ENCODE peak calls at places on chromosomes 6 and 20, in ten cellular contexts. B is GM12891, T is NB4, G is thyroid gland, I is esophagus muscularis mucosa, J is ovary, S is IMR-90, A is gastrocnemius medialis, C is esophagus squamous epithelium, K is adrenal gland. F is an unnamed sample.

GRCh38 chr6:162108041-162108440 is 619.5 kb downstream of the PRKN start:
- DNase-seq in A (no peak), I (no peak), J (no peak), C (no peak), S (no peak), G (no peak), K (no peak), T (no peak), B (no peak), F (no peak)

GRCh38 chr6:47780510-47781356 is 1.1 kb upstream of the OPN5 start:
- DNase-seq in I (no peak), K (peak), A (no peak), J (no peak), C (no peak), T (peak), S (peak), G (peak), B (no peak), F (no peak)

GRCh38 chr20:44085616-44086434 is 101.2 kb downstream of the JPH2 start:
- DNase-seq in B (no peak), G (no peak), K (no peak), J (no peak), T (no peak), I (no peak), S (no peak), C (no peak), A (no peak), F (no peak)

GRCh38 chr6:37624606-37625574 is 72.8 kb downstream of the MDGA1 start:
- DNase-seq in I (no peak), C (no peak), S (no peak), K (peak), J (peak), T (no peak), A (no peak), G (peak), B (no peak), F (peak)

GRCh38 chr6:17485181-17485580 is 91.8 kb downstream of the CAP2 start:
- DNase-seq in J (no peak), A (no peak), B (no peak), I (peak), S (no peak), K (no peak), C (no peak), T (no peak), G (no peak), F (no peak)

GRCh38 chr6:53322188-53323029 is 26.3 kb downstream of the ELOVL5 start:
- DNase-seq in K (no peak), C (no peak), G (no peak), T (peak), A (no peak), B (no peak), S (peak), J (no peak), I (no peak), F (no peak)

GRCh38 chr6:14549319-14549770 is 431.8 kb downstream of the CD83 start:
- DNase-seq in T (no peak), C (no peak), A (no peak), S (no peak), G (no peak), K (no peak), I (no peak), B (no peak), J (no peak), F (no peak)

GRCh38 chr20:53571555-53572286 is 21.9 kb downstream of the ZNF217 start:
- DNase-seq in C (no peak), A (no peak), G (no peak), I (no peak), S (no peak), J (no peak), K (no peak), B (no peak), T (no peak), F (no peak)

GRCh38 chr20:17555106-17555505 is 14.8 kb upstream of the DSTN start:
- DNase-seq in A (no peak), B (no peak), K (no peak), I (no peak), C (no peak), S (no peak), J (no peak), T (no peak), G (no peak), F (no peak)

GRCh38 chr6:132673376-132674094 is 14.6 kb upstream of the TAAR1 start:
- DNase-seq in A (no peak), J (no peak), I (no peak), B (no peak), G (no peak), T (peak), K (no peak), C (no peak), S (no peak), F (no peak)

GRCh38 chr20:40710608-40711007 is 21.6 kb upstream of the MAFB start:
- DNase-seq in K (no peak), B (no peak), S (no peak), J (no peak), A (no peak), T (no peak), C (no peak), I (no peak), G (no peak), F (no peak)

GRCh38 chr6:41770381-41771057 is 9.2 kb downstream of the FRS3 start:
- DNase-seq in C (no peak), K (no peak), J (no peak), G (no peak), S (no peak), T (no peak), B (no peak), A (no peak), I (no peak), F (no peak)

GRCh38 chr6:36018339-36018738 is 6.1 kb downstream of the SLC26A8 start:
- DNase-seq in T (peak), C (no peak), G (no peak), K (no peak), J (no peak), B (no peak), A (no peak), S (no peak), I (no peak), F (no peak)

GRCh38 chr6:16403831-16404230 is 165.4 kb downstream of the GMPR start:
- DNase-seq in T (no peak), C (no peak), A (no peak), G (no peak), B (no peak), S (peak), I (no peak), K (no peak), J (no peak), F (no peak)

GRCh38 chr6:39143238-39143930 is 28.4 kb upstream of the SAYSD1 start:
- DNase-seq in K (no peak), C (no peak), B (no peak), G (no peak), T (no peak), I (no peak), J (no peak), S (no peak), A (no peak), F (no peak)

GRCh38 chr6:75693534-75693933 is 55.5 kb upstream of the MYO6 start:
- DNase-seq in J (no peak), I (no peak), B (no peak), S (peak), K (no peak), T (peak), A (no peak), C (no peak), G (no peak), F (no peak)

GRCh38 chr6:102114402-102114801 is 720.9 kb downstream of the GRIK2 start:
- DNase-seq in I (no peak), S (no peak), B (peak), A (no peak), J (no peak), G (no peak), T (peak), K (no peak), C (no peak), F (no peak)

GRCh38 chr6:101597711-101598110 is 204.2 kb downstream of the GRIK2 start:
- DNase-seq in G (no peak), A (no peak), B (no peak), I (no peak), C (no peak), S (peak), T (no peak), J (no peak), K (no peak), F (no peak)

GRCh38 chr20:54199721-54200176 is 8.1 kb upstream of the PFDN4 start:
- DNase-seq in T (peak), B (peak), C (no peak), A (peak), I (peak), G (peak), K (peak), S (peak), J (peak), F (peak)

GRCh38 chr6:106963544-106963943 is 11.0 kb downstream of the CD24 start:
- DNase-seq in K (no peak), S (no peak), I (no peak), A (no peak), G (peak), T (no peak), B (no peak), J (no peak), C (no peak), F (no peak)

DNA sequence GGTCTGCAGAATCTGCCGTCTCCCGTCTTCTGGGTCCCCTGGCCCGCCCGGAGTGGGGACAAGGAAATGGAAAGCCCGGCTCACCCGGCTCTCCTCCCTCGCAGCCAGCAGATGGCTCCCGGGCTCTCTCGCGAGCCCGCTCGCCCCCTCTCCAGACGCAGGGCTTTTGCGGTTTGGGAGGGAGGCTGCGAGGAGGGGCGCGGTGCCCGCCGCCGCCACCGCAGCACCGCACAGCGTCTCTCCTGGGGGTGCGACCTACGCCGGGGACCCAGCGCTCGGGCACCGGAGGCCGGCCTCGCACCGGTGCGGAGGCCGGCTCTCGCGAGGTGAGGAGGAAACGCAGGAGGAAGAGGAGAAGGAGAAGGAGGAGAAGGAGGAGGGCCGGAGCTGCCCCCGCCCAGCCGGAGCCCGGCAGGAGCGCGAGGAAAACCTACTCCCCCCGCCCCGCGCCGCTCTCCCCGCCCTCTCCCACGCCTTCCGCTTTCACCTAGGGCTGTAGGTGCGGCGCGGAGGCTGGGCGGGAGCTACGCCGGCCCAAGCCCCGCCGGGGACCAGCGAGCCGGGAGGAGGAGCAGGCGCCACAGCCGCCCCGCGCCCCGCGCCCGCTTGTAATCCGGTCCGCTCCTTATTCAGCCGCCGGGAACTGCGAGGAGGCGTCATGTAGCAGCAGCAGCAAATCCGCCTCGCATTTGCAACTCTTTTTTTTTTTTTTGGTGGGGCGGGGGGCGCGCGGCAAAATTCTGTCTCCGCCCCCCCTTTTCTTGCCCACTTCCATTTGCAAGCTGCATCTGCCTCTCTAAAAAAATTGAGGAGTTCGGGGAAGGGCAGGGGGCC is at the start of gene CARMIL1:
- DNase-seq in S (peak), T (peak), G (peak), C (no peak), I (no peak), J (peak), A (peak), B (peak), K (peak), F (peak)
- TF ChIP-seq POLR2A in S (no peak), T (no peak), G (no peak), C (no peak), I (no peak), J (no peak), A (no peak), B (no peak), K (peak), F (peak)

DNA sequence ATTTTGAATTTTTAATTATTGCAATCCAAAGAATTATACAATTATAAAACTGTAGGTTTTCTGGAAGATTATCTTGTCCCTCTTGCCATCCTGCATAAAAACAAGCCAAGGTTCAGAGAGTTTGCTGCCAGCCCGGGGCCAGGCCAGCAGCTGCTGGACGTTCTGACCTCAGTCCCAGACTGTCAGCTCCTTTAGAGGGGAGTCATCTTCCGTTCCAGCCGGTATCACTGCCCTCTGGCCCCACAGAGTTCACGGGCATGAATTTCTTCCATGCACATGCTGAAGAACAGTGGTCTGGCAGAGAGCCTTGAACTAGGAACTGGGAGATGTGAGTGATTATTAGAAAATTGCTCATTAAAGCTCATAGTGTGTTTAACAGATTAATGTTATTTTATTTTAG is 130.4 kb upstream of the QKI start:
- DNase-seq in A (no peak), K (peak), S (no peak), C (no peak), G (no peak), T (no peak), J (no peak), I (no peak), B (no peak), F (peak)
- TF ChIP-seq POLR2A in A (no peak), K (no peak), S (no peak), C (no peak), G (no peak), T (no peak), J (no peak), I (no peak), B (no peak), F (no peak)

GRCh38 chr6:26157150-26157837 is 70.1 kb downstream of the HFE start:
- DNase-seq in J (peak), K (peak), T (peak), S (peak), I (peak), G (peak), C (no peak), B (peak), A (no peak), F (peak)

GRCh38 chr6:26155066-26155925 is 68.1 kb downstream of the HFE start:
- DNase-seq in C (no peak), G (peak), J (peak), T (peak), K (peak), A (no peak), I (no peak), B (no peak), S (no peak), F (no peak)

GRCh38 chr6:26157838-26158580 is 70.8 kb downstream of the HFE start:
- DNase-seq in G (peak), B (peak), T (peak), J (peak), K (peak), A (peak), S (peak), I (peak), C (peak), F (peak)

GRCh38 chr6:26156105-26156849 is 69.0 kb downstream of the HFE start:
- DNase-seq in J (peak), K (peak), I (peak), A (peak), C (peak), G (peak), S (peak), T (peak), B (peak), F (peak)

DNA sequence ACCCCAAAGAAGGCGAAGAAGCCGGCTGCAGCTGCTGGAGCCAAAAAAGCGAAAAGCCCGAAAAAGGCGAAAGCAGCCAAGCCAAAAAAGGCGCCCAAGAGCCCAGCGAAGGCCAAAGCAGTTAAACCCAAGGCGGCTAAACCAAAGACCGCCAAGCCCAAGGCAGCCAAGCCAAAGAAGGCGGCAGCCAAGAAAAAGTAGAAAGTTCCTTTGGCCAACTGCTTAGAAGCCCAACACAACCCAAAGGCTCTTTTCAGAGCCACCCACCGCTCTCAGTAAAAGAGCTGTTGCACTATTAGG is 69.6 kb downstream of the HFE start:
- DNase-seq in J (no peak), T (no peak), B (no peak), K (no peak), A (no peak), C (no peak), S (no peak), G (no peak), I (no peak), F (no peak)
- TF ChIP-seq POLR2A in J (no peak), T (no peak), B (no peak), K (no peak), A (no peak), C (peak), S (no peak), G (no peak), I (peak), F (no peak)

GRCh38 chr6:109456710-109457595 is 1.4 kb upstream of the MICAL1 start:
- DNase-seq in B (no peak), A (peak), J (no peak), I (no peak), G (peak), T (no peak), K (peak), C (no peak), S (peak), F (no peak)
- TF ChIP-seq POLR2A in B (no peak), A (no peak), J (no peak), I (no peak), G (no peak), T (no peak), K (no peak), C (no peak), S (no peak), F (no peak)

DNA sequence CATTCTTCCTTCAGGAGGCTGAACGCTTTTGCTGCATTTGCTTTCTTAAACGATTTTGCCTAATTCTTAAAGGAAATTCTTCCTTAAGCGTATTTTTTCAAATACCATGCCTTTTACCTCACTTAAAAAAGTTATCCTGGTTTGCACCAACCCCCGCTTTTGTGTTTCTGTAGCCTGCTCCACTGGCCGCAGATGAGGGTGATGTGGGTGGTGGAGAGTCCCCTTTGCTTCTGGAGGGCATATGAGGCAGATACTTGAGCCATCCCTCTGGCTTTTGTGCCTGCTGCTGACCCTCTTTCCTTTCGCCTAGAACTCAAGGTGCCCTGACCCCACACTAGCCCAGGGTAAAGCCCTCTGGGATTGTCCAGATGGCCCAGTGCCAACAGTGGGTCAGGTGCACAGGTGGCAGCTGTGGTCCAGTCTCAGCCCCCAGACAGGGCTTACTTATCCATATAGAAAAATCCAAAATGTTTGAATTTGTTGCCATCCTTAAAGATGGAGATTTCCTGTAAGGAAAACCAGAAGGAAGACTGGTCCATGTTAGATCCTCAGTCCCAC is 43.9 kb downstream of the SPATA2 start:
- DNase-seq in B (no peak), I (no peak), T (no peak), C (no peak), S (no peak), K (no peak), J (no peak), G (no peak), A (no peak), F (no peak)
- TF ChIP-seq POLR2A in B (no peak), I (no peak), T (no peak), C (no peak), S (no peak), K (no peak), J (no peak), G (no peak), A (no peak), F (no peak)

DNA sequence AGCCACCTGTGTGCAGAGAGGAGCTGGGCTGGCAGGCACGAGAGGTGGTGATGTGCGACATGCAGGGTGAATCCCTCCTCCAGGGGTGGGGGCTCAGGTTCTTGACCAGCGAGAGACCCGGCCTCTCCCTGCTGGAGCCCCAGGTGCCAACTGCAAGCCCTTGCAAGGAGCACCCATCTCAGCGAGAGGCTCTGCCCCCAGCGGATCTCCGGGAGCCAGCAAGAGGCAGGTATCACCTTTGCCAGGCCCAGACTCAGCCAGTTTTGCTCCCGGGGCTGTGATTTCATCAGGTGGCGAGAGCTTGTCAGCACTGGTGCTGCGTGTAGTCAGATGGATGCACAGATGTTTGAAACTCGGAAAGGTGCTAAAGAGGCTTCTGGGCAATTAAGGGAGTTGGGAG is 87.7 kb downstream of the TFAP2C start:
- DNase-seq in K (no peak), A (no peak), C (no peak), T (no peak), B (no peak), G (no peak), I (no peak), J (no peak), S (no peak), F (no peak)
- TF ChIP-seq POLR2A in K (no peak), A (no peak), C (no peak), T (no peak), B (no peak), G (no peak), I (no peak), J (no peak), S (no peak), F (no peak)

GRCh38 chr6:32666420-32667300 is at the start of gene HLA-DQB1:
- DNase-seq in G (peak), C (no peak), A (no peak), K (peak), B (peak), T (peak), S (no peak), I (no peak), J (no peak), F (no peak)
- TF ChIP-seq POLR2A in G (no peak), C (no peak), A (no peak), K (no peak), B (peak), T (no peak), S (no peak), I (no peak), J (no peak), F (no peak)

DNA sequence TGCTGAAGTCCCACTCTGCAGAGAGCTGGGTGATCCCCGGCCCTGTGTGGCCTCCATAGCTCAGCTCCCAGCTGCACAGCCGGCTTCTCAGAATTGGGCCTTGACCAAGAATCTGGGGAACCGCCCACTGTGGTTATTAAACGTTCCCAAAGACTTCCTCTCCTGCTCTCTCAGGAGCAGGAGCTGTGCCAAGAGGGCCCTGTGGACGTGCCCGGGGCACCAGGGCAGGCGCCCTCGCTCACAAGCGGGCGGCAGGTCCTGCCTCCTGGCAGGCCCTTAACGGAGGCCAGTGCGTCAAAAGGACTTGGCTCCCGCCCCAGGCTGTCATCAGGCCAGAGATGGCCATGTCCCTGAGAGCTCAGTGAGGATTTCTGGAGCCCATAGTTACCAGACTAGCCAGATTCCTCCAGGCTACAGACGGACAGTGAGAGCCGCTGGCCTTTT is 30.4 kb downstream of the ZC3H12D start:
- DNase-seq in I (no peak), T (no peak), C (no peak), K (peak), J (peak), B (no peak), S (peak), A (peak), G (peak), F (peak)
- TF ChIP-seq POLR2A in I (no peak), T (no peak), C (no peak), K (peak), J (no peak), B (no peak), S (no peak), A (no peak), G (no peak), F (no peak)